ENCODE peak calls at places on chromosomes 3 and 15, in eight cellular contexts. C, S, V, K, L, I, D and H are unnamed samples.

GRCh38 chr3:40523781-40524180 is 979 bp upstream of the ZNF621 start:
- DNase-seq in C (no peak), S (peak), V (peak), K (no peak), L (peak), I (no peak), D (no peak), H (no peak)

GRCh38 chr15:85112997-85113396 is 131.3 kb downstream of the PDE8A start:
- DNase-seq in C (no peak), S (no peak), V (no peak), K (no peak), L (no peak), I (no peak), D (no peak), H (no peak)

GRCh38 chr3:33096103-33096868 is 660 bp downstream of the GLB1 start:
- DNase-seq in C (peak), S (peak), V (peak), K (peak), L (peak), I (peak), D (peak), H (no peak)

GRCh38 chr3:54963621-54964020 is 35.8 kb upstream of the LRTM1 start:
- DNase-seq in C (no peak), S (no peak), V (no peak), K (no peak), L (no peak), I (no peak), D (no peak), H (no peak)

GRCh38 chr15:40115670-40116093 is 7.0 kb upstream of the BMF start:
- DNase-seq in C (peak), S (no peak), V (peak), K (no peak), L (peak), I (no peak), D (no peak), H (no peak)

GRCh38 chr15:62732078-62732477 is 310.5 kb upstream of the TPM1 start:
- DNase-seq in C (no peak), S (no peak), V (no peak), K (peak), L (no peak), I (no peak), D (no peak), H (no peak)

GRCh38 chr3:189488241-189488767 is 142.9 kb upstream of the TP63 start:
- DNase-seq in C (no peak), S (no peak), V (no peak), K (peak), L (no peak), I (no peak), D (no peak), H (peak)

GRCh38 chr3:46717447-46718231 is at the start of gene PRSS50:
- DNase-seq in C (peak), S (peak), V (no peak), K (no peak), L (no peak), I (no peak), D (no peak), H (no peak)

GRCh38 chr3:106089806-106090205 is 221.0 kb upstream of the CBLB start:
- DNase-seq in C (no peak), S (no peak), V (no peak), K (no peak), L (no peak), I (no peak), D (no peak), H (no peak)

GRCh38 chr3:39415983-39416382 is 9.5 kb downstream of the RPSA start:
- DNase-seq in C (no peak), S (no peak), V (peak), K (peak), L (no peak), I (no peak), D (no peak), H (no peak)